ENCODE peak calls at places on chromosomes 1 and 21, in nine cellular contexts. Y, X, D, I, P, S, W, Q and V are unnamed samples.
A peak's percentile ranks its signal among the peaks of the same experiment; 100 is the strongest.

GRCh38 chr1:181558416-181558815 is 75.1 kb downstream of the CACNA1E start:
- DNase-seq in W (no peak), X (no peak), P (no peak), Y (no peak), Q (no peak), S (no peak), D (no peak), I (no peak), V (no peak)

GRCh38 chr21:25424674-25425073 is 182.6 kb downstream of the MRPL39 start:
- DNase-seq in D (no peak), S (no peak), X (no peak), I (peak; percentile 76), P (no peak), Q (no peak), Y (no peak), W (no peak), V (no peak)

GRCh38 chr1:63124666-63125191 is 197.6 kb upstream of the FOXD3 start:
- DNase-seq in P (no peak), D (no peak), I (peak; percentile 56), W (peak; percentile 86), X (peak; percentile 70), Q (no peak), S (no peak), Y (no peak), V (peak; percentile 63)

GRCh38 chr1:209190591-209191241 is 392.8 kb upstream of the CAMK1G start:
- DNase-seq in I (peak; percentile 81), W (peak; percentile 48), D (no peak), P (no peak), Q (no peak), S (peak; percentile 68), X (no peak), Y (peak; percentile 61), V (no peak)

GRCh38 chr1:111085666-111086065 is 54.2 kb downstream of the DRAM2 start:
- DNase-seq in W (no peak), S (no peak), Q (no peak), Y (no peak), I (no peak), P (no peak), D (no peak), X (no peak), V (no peak)

GRCh38 chr1:9476790-9477463 is 62.3 kb upstream of the SLC25A33 start:
- DNase-seq in S (no peak), X (peak; percentile 40), I (peak; percentile 27), D (no peak), W (no peak), Q (no peak), P (no peak), Y (no peak), V (no peak)

GRCh38 chr1:11654571-11655262 is at the start of gene FBXO44:
- DNase-seq in S (no peak), D (peak; percentile 77), W (no peak), Y (no peak), I (peak; percentile 56), P (peak; percentile 72), Q (peak; percentile 75), X (no peak), V (no peak)

GRCh38 chr1:213474054-213474453 is 423.0 kb downstream of the RPS6KC1 start:
- DNase-seq in W (no peak), S (no peak), I (no peak), Q (no peak), Y (no peak), X (no peak), P (peak; percentile 52), D (no peak), V (no peak)

GRCh38 chr1:29124366-29125236 is 898 bp upstream of the TMEM200B start:
- DNase-seq in X (peak; percentile 60), Y (peak; percentile 67), I (peak; percentile 63), Q (peak; percentile 67), S (peak; percentile 66), W (peak; percentile 78), P (peak; percentile 96), D (peak; percentile 95), V (no peak)

GRCh38 chr1:93694833-93695232 is 13.2 kb upstream of the BCAR3 start:
- DNase-seq in D (no peak), X (no peak), W (no peak), Q (no peak), S (no peak), I (no peak), P (no peak), Y (no peak), V (no peak)

GRCh38 chr1:155466996-155467395 is 95.6 kb downstream of the ASH1L start:
- DNase-seq in D (no peak), Q (no peak), S (no peak), Y (no peak), X (peak; percentile 90), W (peak; percentile 53), P (no peak), I (no peak), V (peak; percentile 63)

GRCh38 chr21:45910155-45910547 is 71.4 kb upstream of the COL6A1 start:
- DNase-seq in X (no peak), D (no peak), I (no peak), P (no peak), Q (no peak), Y (no peak), S (no peak), W (no peak), V (no peak)

GRCh38 chr1:10888791-10889627 is 92.6 kb upstream of the CASZ1 start:
- DNase-seq in D (no peak), Y (no peak), X (no peak), S (no peak), I (no peak), P (no peak), W (no peak), Q (no peak), V (no peak)

GRCh38 chr1:215005656-215006335 is 76.7 kb upstream of the KCNK2 start:
- DNase-seq in W (no peak), Q (no peak), D (no peak), P (no peak), Y (no peak), I (no peak), X (no peak), S (no peak), V (no peak)

DNA sequence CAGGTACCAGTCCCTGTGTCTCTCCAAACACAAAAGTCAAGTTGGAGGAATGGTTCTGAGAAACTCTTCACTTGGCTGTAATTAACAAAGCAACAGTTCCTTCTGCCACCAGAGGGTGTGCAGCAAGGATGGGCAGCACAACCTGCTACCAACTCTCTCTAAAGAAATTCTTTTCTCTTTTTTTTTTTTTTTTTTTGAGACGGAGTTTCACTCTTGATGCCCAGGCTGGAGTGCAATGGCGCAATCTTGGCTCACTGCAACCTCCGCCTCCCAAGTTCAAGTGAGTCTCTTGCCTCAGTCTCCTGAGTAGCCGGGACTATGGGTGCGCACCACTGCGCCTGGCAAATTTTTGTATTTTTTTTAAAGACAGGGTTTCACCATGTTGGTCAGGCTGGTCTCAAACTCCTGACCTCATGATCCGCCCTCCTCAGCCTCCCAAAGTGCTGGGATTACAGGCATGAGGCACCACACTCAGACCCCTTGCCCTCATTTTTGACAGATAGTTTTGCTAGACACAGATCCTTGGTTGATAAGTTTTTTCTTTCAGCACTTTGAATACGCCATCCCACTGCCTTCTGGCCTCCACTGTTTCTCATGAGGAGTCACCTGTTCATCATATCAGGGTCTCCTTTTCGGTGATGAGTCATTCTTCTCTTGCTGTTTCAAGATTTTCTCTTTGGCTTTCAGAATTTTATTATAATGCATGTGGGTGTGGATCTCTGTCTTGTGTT is 12.1 kb upstream of the DEGS1 start:
- DNase-seq in Q (peak; percentile 35), I (peak; percentile 44), W (no peak), P (no peak), S (no peak), Y (no peak), D (no peak), X (no peak), V (no peak)
- TF ChIP-seq CTCF in Q (peak; percentile 19), I (peak; percentile 20), W (peak; percentile 21), P (no peak), S (peak; percentile 43), Y (peak; percentile 57), D (peak; percentile 24), X (peak; percentile 31), V (peak; percentile 31)

GRCh38 chr1:156727492-156727891 is 777 bp upstream of the METTL25B start:
- DNase-seq in X (no peak), Q (no peak), D (no peak), P (no peak), S (no peak), Y (no peak), W (no peak), I (no peak), V (no peak)

GRCh38 chr1:156721131-156721924 is 6.9 kb upstream of the METTL25B start:
- DNase-seq in D (no peak), Q (no peak), X (no peak), W (no peak), S (no peak), I (peak; percentile 55), Y (no peak), P (no peak), V (no peak)

GRCh38 chr1:156725683-156726280 is 2.5 kb upstream of the METTL25B start:
- DNase-seq in D (peak; percentile 93), X (peak; percentile 89), S (no peak), Y (peak; percentile 86), I (peak; percentile 92), W (peak; percentile 92), Q (peak; percentile 88), P (peak; percentile 93), V (peak; percentile 34)

GRCh38 chr1:156727914-156728598 is at the start of gene METTL25B:
- DNase-seq in Y (peak; percentile 68), D (peak; percentile 91), S (no peak), I (peak; percentile 90), P (peak; percentile 90), Q (peak; percentile 84), X (peak; percentile 75), W (peak; percentile 78), V (no peak)

DNA sequence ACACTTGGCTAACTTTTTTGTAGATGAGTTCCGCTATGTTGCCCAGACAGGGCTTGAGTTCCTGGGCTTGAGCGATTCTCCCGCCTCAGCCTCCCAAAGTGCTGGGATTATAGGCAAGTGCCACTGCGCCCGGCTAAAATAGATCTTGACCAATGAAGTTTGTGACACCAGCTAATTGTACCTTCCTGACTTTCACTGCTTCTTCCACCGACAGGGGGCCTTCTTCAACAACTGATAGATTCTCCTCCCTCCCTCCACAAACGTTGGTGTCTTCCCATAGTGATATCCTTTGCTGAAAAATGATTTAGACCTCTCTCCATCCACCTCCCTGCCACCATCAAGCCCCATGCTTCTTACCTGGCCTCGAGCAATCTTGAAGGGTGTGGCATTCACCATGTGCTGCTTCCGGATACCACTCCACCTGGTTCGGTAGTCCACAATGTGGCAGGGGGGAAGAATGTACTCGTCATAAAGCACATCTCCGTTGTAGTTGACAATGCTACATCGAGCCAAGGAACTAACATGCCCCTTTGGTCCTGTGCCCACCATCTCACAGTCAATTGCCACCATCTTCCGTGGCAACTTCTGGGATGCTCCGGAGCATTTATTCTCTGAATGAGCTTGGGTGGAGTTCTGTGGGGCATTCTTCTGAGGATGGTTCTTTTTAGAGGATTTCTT is 1.6 kb upstream of the METTL25B start:
- DNase-seq in Y (peak; percentile 61), Q (no peak), P (no peak), S (no peak), W (peak; percentile 70), X (peak; percentile 66), I (peak; percentile 77), D (no peak), V (no peak)
- TF ChIP-seq CTCF in Y (peak; percentile 67), Q (peak; percentile 18), P (no peak), S (peak; percentile 66), W (peak; percentile 66), X (peak; percentile 66), I (peak; percentile 78), D (no peak), V (peak; percentile 76)

GRCh38 chr1:156750932-156751723 is at the start of gene HDGF:
- DNase-seq in Y (peak; percentile 55), P (peak; percentile 81), X (no peak), S (no peak), D (peak; percentile 85), Q (no peak), W (peak; percentile 34), I (peak; percentile 60), V (no peak)
- TF ChIP-seq CTCF in Y (no peak), P (peak; percentile 38), X (no peak), S (no peak), D (no peak), Q (no peak), W (no peak), I (no peak), V (no peak)

GRCh38 chr21:33230518-33231324 is 983 bp downstream of the IFNAR2 start:
- DNase-seq in D (peak; percentile 76), P (peak; percentile 66), Y (peak; percentile 29), I (peak; percentile 84), Q (peak; percentile 58), S (peak; percentile 38), X (peak; percentile 75), W (peak; percentile 43), V (peak; percentile 28)
- TF ChIP-seq CTCF in D (no peak), P (no peak), Y (peak; percentile 17), I (no peak), Q (no peak), S (peak; percentile 35), X (peak; percentile 7), W (no peak), V (no peak)